ENCODE peak calls at places on chromosomes 6 and 20, in ten cellular contexts. V is MM.1S, H is fibroblast of pulmonary artery, F is body of pancreas, B is astrocyte of the cerebellum, K is pancreas, O is GM23338, T is fibroblast of the aortic adventitia, U is hepatocyte, X is left ventricle myocardium inferior. D is an unnamed sample.
A peak's percentile ranks its signal among the peaks of the same experiment; 100 is the strongest.

GRCh38 chr20:10242166-10242565 is 23.5 kb downstream of the SNAP25 start:
- DNase-seq in V (no peak), H (no peak), F (peak; percentile 63), B (no peak), K (no peak), O (no peak), T (no peak), U (no peak), X (no peak), D (peak; percentile 60)

GRCh38 chr6:170233304-170234205 is 57.3 kb downstream of the DLL1 start:
- DNase-seq in V (no peak), H (no peak), F (peak; percentile 4), B (no peak), K (no peak), O (no peak), T (no peak), U (no peak), X (peak; percentile 7), D (no peak)

GRCh38 chr6:168920289-168920688 is 333.4 kb downstream of the THBS2 start:
- DNase-seq in V (no peak), H (no peak), F (no peak), B (no peak), K (no peak), O (no peak), T (peak; percentile 4), U (peak; percentile 49), X (no peak), D (no peak)

GRCh38 chr6:47134476-47135189 is 92.5 kb upstream of the ADGRF1 start:
- DNase-seq in V (no peak), H (peak; percentile 98), F (no peak), B (peak; percentile 98), K (no peak), O (no peak), T (peak; percentile 96), U (peak; percentile 68), X (no peak), D (peak; percentile 97)

GRCh38 chr6:139996253-139996834 is 621.9 kb upstream of the CITED2 start:
- DNase-seq in V (peak; percentile 83), H (no peak), F (peak; percentile 25), B (no peak), K (no peak), O (peak; percentile 62), T (no peak), U (peak; percentile 34), X (no peak), D (peak; percentile 54)

GRCh38 chr6:157019115-157019628 is 242.0 kb downstream of the ARID1B start:
- DNase-seq in V (peak; percentile 17), H (no peak), F (no peak), B (no peak), K (no peak), O (peak; percentile 56), T (peak; percentile 5), U (peak; percentile 10), X (no peak), D (peak; percentile 35)

GRCh38 chr20:63652192-63652980 is 838 bp downstream of the STMN3 start:
- DNase-seq in V (no peak), H (peak; percentile 32), F (peak; percentile 23), B (no peak), K (no peak), O (peak; percentile 61), T (peak; percentile 10), U (peak; percentile 45), X (peak; percentile 48), D (no peak)

GRCh38 chr20:57315083-57315963 is 14.3 kb upstream of the SPO11 start:
- DNase-seq in V (no peak), H (no peak), F (no peak), B (no peak), K (no peak), O (no peak), T (no peak), U (no peak), X (no peak), D (no peak)

GRCh38 chr20:2210646-2211556 is 84.9 kb upstream of the TGM3 start:
- DNase-seq in V (no peak), H (peak; percentile 89), F (no peak), B (no peak), K (no peak), O (peak; percentile 14), T (peak; percentile 88), U (peak; percentile 19), X (peak; percentile 29), D (peak; percentile 38)

GRCh38 chr6:68874747-68875146 is 239.7 kb downstream of the ADGRB3 start:
- DNase-seq in V (no peak), H (no peak), F (no peak), B (no peak), K (no peak), O (no peak), T (no peak), U (no peak), X (no peak), D (no peak)

GRCh38 chr6:125124250-125124777 is 29.3 kb upstream of the TPD52L1 start:
- DNase-seq in V (no peak), H (no peak), F (no peak), B (no peak), K (no peak), O (no peak), T (no peak), U (peak; percentile 23), X (no peak), D (peak; percentile 29)
- TF ChIP-seq CTCF in V (no peak), H (no peak), F (no peak), B (no peak), K (no peak), O (no peak), T (no peak), U (no peak), X (no peak), D (peak; percentile 18)

DNA sequence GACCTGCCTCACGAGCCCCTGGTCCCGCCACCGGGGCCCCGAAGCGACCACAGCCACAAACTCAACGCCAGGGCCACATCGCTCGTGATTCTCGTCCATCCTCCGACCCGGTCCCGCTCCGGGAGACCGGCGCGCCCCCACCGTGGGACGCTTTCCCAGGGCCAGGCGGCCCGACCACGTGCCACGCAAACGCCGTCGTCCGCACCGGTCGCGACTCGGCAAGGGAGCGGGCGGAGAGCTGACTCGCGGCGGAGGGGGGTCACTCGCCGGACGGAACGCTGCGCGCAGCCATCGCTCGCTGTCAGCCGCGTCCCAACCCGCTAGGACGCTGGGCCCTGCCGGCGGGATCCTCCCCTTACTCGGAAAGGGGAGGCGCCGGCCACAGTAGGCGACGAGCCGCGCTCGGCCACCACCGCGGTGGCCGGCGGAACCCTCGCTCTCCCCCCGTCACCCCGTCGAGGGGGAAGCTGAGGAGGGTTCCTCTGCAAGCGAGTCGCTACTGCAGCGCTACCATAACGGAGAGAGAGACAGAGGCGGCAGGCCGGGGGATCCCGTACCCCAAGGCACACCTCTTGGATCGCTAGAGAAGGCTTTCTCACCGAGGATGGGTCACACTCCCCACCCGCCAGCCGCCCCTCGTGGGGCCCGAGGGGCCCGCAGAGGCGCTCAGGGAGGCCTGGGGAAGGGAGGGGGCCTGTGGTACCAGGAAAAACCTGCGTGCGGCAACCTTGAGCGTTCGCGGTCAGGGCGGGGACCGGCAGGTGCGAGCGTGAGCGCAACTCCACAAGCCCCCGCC is 511.8 kb upstream of the ZNF337 start:
- DNase-seq in V (no peak), H (no peak), F (peak; percentile 16), B (no peak), K (peak; percentile 63), O (peak; percentile 77), T (no peak), U (peak; percentile 32), X (no peak), D (peak; percentile 1)
- H3K4me3 ChIP-seq in V (no peak overlapping the region), H (peak overlapping the region; percentile 36), F (no peak overlapping the region), B (peak overlapping the region; percentile 41), K (no peak overlapping the region), O (peak overlapping the region; percentile 58), T (peak overlapping the region; percentile 31), U (peak overlapping the region; percentile 13), X (peak overlapping the region; percentile 56), D (no peak overlapping the region)

DNA sequence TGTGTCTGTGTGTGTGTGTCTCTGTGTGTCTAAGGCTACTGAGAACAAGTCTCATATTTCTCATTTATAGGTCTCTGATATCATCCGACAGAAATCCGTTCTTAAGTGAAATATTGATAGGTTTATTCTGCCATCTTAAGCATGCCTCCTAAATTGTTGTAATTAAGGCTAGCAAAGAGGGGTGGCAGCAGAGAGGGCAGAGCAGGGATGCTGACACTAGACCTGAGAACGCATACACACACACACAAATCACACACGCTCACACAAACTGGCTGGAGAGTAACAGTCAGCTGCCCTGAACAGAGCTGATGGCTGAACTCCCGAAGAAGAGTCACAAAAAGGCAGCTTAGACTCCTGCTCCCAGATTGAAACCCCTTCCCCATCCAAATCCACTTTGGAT is 85.0 kb upstream of the LRFN2 start:
- DNase-seq in V (no peak), H (no peak), F (no peak), B (no peak), K (no peak), O (peak; percentile 39), T (no peak), U (no peak), X (no peak), D (no peak)
- TF ChIP-seq CTCF in V (no peak), H (no peak), F (no peak), B (no peak), K (no peak), O (peak; percentile 56), T (no peak), U (peak; percentile 18), X (peak; percentile 25), D (no peak)

GRCh38 chr20:14958626-14959025 is 621.2 kb upstream of the FLRT3 start:
- DNase-seq in V (no peak), H (no peak), F (no peak), B (no peak), K (no peak), O (no peak), T (no peak), U (no peak), X (no peak), D (no peak)

GRCh38 chr20:14959506-14960493 is 622.4 kb upstream of the FLRT3 start:
- DNase-seq in V (peak; percentile 21), H (peak; percentile 65), F (no peak), B (no peak), K (no peak), O (no peak), T (peak; percentile 15), U (no peak), X (no peak), D (peak; percentile 33)

GRCh38 chr20:14966203-14966602 is 628.8 kb upstream of the FLRT3 start:
- DNase-seq in V (no peak), H (no peak), F (no peak), B (no peak), K (no peak), O (no peak), T (no peak), U (no peak), X (no peak), D (no peak)

GRCh38 chr20:14960837-14961236 is 623.4 kb upstream of the FLRT3 start:
- DNase-seq in V (peak; percentile 89), H (no peak), F (no peak), B (no peak), K (no peak), O (no peak), T (no peak), U (no peak), X (no peak), D (no peak)

DNA sequence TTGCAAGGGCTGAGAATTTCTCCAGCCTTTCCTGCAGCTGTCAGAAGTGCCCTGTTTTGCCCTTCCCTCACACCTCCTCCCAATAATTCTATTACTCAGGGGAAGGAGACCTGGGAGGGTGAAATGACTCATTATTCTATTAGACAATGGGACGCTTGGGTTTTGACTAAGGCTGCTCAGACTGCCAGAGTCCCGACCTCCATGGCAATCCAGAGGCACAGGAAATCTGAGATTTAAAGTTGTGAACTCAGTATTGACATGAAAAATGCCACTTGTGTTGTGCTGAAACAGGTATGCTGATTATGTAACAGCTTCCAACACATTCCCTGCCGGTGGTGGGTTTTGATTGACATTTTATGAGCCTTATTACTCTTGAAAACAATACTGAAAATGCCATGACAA is 625.9 kb upstream of the FLRT3 start:
- DNase-seq in V (no peak), H (peak; percentile 56), F (no peak), B (no peak), K (no peak), O (no peak), T (peak; percentile 17), U (no peak), X (no peak), D (no peak)
- H3K4me3 ChIP-seq in V (no peak overlapping the region), H (no peak overlapping the region), F (no peak overlapping the region), B (no peak overlapping the region), K (no peak overlapping the region), O (no peak overlapping the region), T (no peak overlapping the region), U (no peak overlapping the region), X (no peak overlapping the region), D (no peak overlapping the region)

D was measured in choroid plexus epithelial cell.